ENCODE peak calls at places on chromosomes 13 and 19, in eight cellular contexts. F, R, M, D, I, O, C and W are unnamed samples.

GRCh38 chr19:46813570-46814358 is 25.4 kb upstream of the SLC1A5 start:
- DNase-seq in I (peak), R (no peak), C (no peak), O (no peak), F (peak), M (no peak), D (peak), W (no peak)

GRCh38 chr19:6239401-6239844 is 40.4 kb downstream of the MLLT1 start:
- DNase-seq in F (no peak), C (peak), I (peak), O (no peak), M (peak), D (peak), R (no peak), W (no peak)

GRCh38 chr13:113544071-113544891 is 40.3 kb upstream of the TFDP1 start:
- DNase-seq in O (no peak), D (no peak), I (no peak), C (no peak), R (no peak), M (no peak), F (no peak), W (no peak)

GRCh38 chr13:79442221-79442620 is 36.2 kb upstream of the RBM26 start:
- DNase-seq in O (no peak), I (no peak), C (no peak), R (no peak), F (no peak), D (no peak), M (no peak), W (no peak)

GRCh38 chr13:112056739-112057433 is 10.1 kb upstream of the SOX1 start:
- DNase-seq in M (no peak), O (no peak), R (no peak), F (no peak), C (no peak), I (peak), D (no peak), W (no peak)

GRCh38 chr19:37874784-37875183 is 31.6 kb downstream of the WDR87 start:
- DNase-seq in M (no peak), O (no peak), R (no peak), C (no peak), F (no peak), I (no peak), D (no peak), W (no peak)

GRCh38 chr19:1183543-1184172 is 9.6 kb upstream of the SBNO2 start:
- DNase-seq in O (no peak), R (no peak), C (no peak), D (no peak), F (no peak), I (peak), M (no peak), W (no peak)

GRCh38 chr19:1080360-1081161 is 13.6 kb downstream of the ARHGAP45 start:
- DNase-seq in R (no peak), C (no peak), D (no peak), I (no peak), F (no peak), M (no peak), O (no peak), W (no peak)

GRCh38 chr13:48994731-48995130 is 19.0 kb downstream of the FNDC3A start:
- DNase-seq in M (no peak), C (no peak), O (no peak), F (peak), D (peak), I (no peak), R (no peak), W (no peak)

GRCh38 chr13:37319041-37319443 is 213.6 kb upstream of the CSNK1A1L start:
- DNase-seq in R (no peak), I (no peak), C (no peak), M (no peak), D (peak), F (no peak), O (no peak), W (no peak)

GRCh38 chr19:43469160-43469480 is 3.7 kb upstream of the LYPD3 start:
- DNase-seq in I (peak), C (no peak), M (no peak), R (no peak), O (peak), F (no peak), D (peak), W (no peak)

GRCh38 chr19:8041553-8041952 is 11.0 kb upstream of the CCL25 start:
- DNase-seq in O (no peak), F (no peak), M (no peak), I (no peak), C (no peak), D (no peak), R (no peak), W (no peak)

GRCh38 chr13:53250272-53250875 is 221.8 kb downstream of the OLFM4 start:
- DNase-seq in R (no peak), C (peak), I (no peak), F (peak), O (peak), D (peak), M (peak), W (peak)

GRCh38 chr19:55543567-55543966 is 1.8 kb downstream of the SBK3 start:
- DNase-seq in C (no peak), I (peak), R (no peak), M (no peak), O (no peak), D (no peak), F (no peak), W (no peak)

GRCh38 chr19:35146746-35147466 is 3.9 kb downstream of the FXYD7 start:
- DNase-seq in C (no peak), R (no peak), F (no peak), O (no peak), M (no peak), I (peak), D (no peak), W (no peak)

GRCh38 chr19:3336680-3337523 is 29.5 kb upstream of the NFIC start:
- DNase-seq in F (no peak), M (no peak), C (no peak), I (peak), O (no peak), D (peak), R (peak), W (no peak)

GRCh38 chr13:110047511-110047910 is 259.4 kb downstream of the COL4A1 start:
- DNase-seq in I (no peak), R (no peak), O (no peak), C (no peak), M (no peak), F (peak), D (peak), W (peak)

GRCh38 chr13:55410398-55411330 is 1730.1 kb upstream of the PRR20A start:
- DNase-seq in C (no peak), F (no peak), D (no peak), R (no peak), M (no peak), O (no peak), I (no peak), W (no peak)

GRCh38 chr13:27678306-27679040 is 56.8 kb downstream of the POLR1D start:
- DNase-seq in D (no peak), O (no peak), C (no peak), R (no peak), M (no peak), I (no peak), F (no peak), W (no peak)

GRCh38 chr19:5339470-5339949 is 1.1 kb downstream of the PTPRS start:
- DNase-seq in I (peak), O (no peak), F (no peak), R (no peak), M (no peak), C (peak), D (no peak), W (no peak)

GRCh38 chr19:4390017-4390861 is 10.1 kb downstream of the SH3GL1 start:
- DNase-seq in C (no peak), D (peak), O (no peak), R (no peak), M (no peak), I (peak), F (no peak), W (no peak)

GRCh38 chr13:63942372-63942771 is 2526.7 kb upstream of the PCDH20 start:
- DNase-seq in D (no peak), C (no peak), F (no peak), I (no peak), M (no peak), R (no peak), O (no peak), W (no peak)

GRCh38 chr19:44315883-44316282 is 11.1 kb upstream of the ZNF235 start:
- DNase-seq in M (no peak), D (no peak), C (no peak), I (no peak), F (no peak), R (no peak), O (no peak), W (no peak)

GRCh38 chr13:75558130-75558840 is 8.7 kb downstream of the UCHL3 start:
- DNase-seq in F (no peak), C (no peak), I (no peak), M (no peak), O (no peak), R (no peak), D (no peak), W (no peak)

GRCh38 chr13:114174529-114174941 is 4.5 kb upstream of the CFAP97D2 start:
- DNase-seq in M (no peak), I (no peak), D (no peak), F (no peak), R (no peak), O (no peak), C (no peak), W (no peak)

GRCh38 chr13:77009011-77009410 is 17.1 kb downstream of the CLN5 start:
- DNase-seq in M (no peak), R (no peak), F (no peak), O (no peak), I (no peak), C (peak), D (no peak), W (no peak)

GRCh38 chr13:106446011-106446410 is 89.5 kb downstream of the EFNB2 start:
- DNase-seq in C (no peak), R (no peak), M (no peak), I (no peak), D (peak), F (peak), O (no peak), W (peak)

GRCh38 chr19:10346509-10346908 is 7.1 kb upstream of the ICAM3 start:
- DNase-seq in F (no peak), D (no peak), I (peak), R (no peak), O (no peak), M (no peak), C (no peak), W (no peak)

GRCh38 chr13:27081893-27082292 is 89.7 kb downstream of the USP12 start:
- DNase-seq in M (no peak), O (no peak), I (no peak), C (no peak), D (no peak), R (no peak), F (no peak), W (no peak)

GRCh38 chr13:94858856-94859811 is 146.8 kb upstream of the SOX21 start:
- DNase-seq in M (no peak), I (peak), R (peak), O (no peak), C (no peak), D (peak), F (no peak), W (peak)

GRCh38 chr13:110726726-110727125 is 13.2 kb downstream of the ING1 start:
- DNase-seq in D (no peak), O (peak), R (no peak), F (no peak), I (no peak), M (peak), C (peak), W (no peak)

GRCh38 chr13:74687452-74688180 is 553.4 kb upstream of the KLF12 start:
- DNase-seq in D (no peak), M (no peak), R (no peak), F (no peak), O (no peak), I (no peak), C (no peak), W (no peak)

GRCh38 chr13:44293908-44294735 is 79.5 kb upstream of the SERP2 start:
- DNase-seq in M (no peak), D (peak), F (no peak), R (no peak), I (no peak), C (no peak), O (no peak), W (no peak)

GRCh38 chr19:57978586-57979289 is 4.4 kb upstream of the C19orf18 start:
- DNase-seq in R (no peak), M (no peak), I (no peak), C (no peak), F (no peak), D (no peak), O (no peak), W (no peak)